ENCODE peak calls at places on chromosomes 3 and 15, in four cellular contexts. J is dorsolateral prefrontal cortex, T is HCT116, F is adrenal gland. M is an unnamed sample.

GRCh38 chr15:93152951-93153350 is 63.9 kb upstream of the RGMA start:
- DNase-seq in J (peak; percentile 46), T (no peak), F (peak; percentile 56), M (peak; percentile 86)

GRCh38 chr15:25182736-25183445 is 228.1 kb downstream of the SNRPN start:
- DNase-seq in J (no peak), T (no peak), F (peak; percentile 9), M (peak; percentile 50)

GRCh38 chr3:175932586-175932985 is 1073.5 kb downstream of the NAALADL2 start:
- DNase-seq in J (no peak), T (no peak), F (no peak), M (no peak)

GRCh38 chr15:31307270-31308184 is 19.1 kb upstream of the KLF13 start:
- DNase-seq in J (no peak), T (no peak), F (no peak), M (no peak)

GRCh38 chr3:109268181-109268580 is 48.1 kb downstream of the DPPA2 start:
- DNase-seq in J (no peak), T (peak; percentile 13), F (no peak), M (no peak)

GRCh38 chr3:27726240-27726639 is 4.1 kb upstream of the EOMES start:
- DNase-seq in J (no peak), T (no peak), F (no peak), M (no peak)

GRCh38 chr3:56193531-56193930 is 274.7 kb downstream of the ERC2 start:
- DNase-seq in J (no peak), T (no peak), F (no peak), M (no peak)

GRCh38 chr15:79474252-79474651 is 42.1 kb downstream of the MINAR1 start:
- DNase-seq in J (no peak), T (no peak), F (no peak), M (no peak)

GRCh38 chr3:186217820-186218164 is 108.9 kb upstream of the ETV5 start:
- DNase-seq in J (no peak), T (no peak), F (peak; percentile 72), M (no peak)

GRCh38 chr3:192845196-192845855 is 72.3 kb downstream of the MB21D2 start:
- DNase-seq in J (no peak), T (no peak), F (no peak), M (no peak)

GRCh38 chr3:195250473-195251251 is 20.3 kb downstream of the XXYLT1 start:
- DNase-seq in J (peak; percentile 11), T (no peak), F (no peak), M (peak; percentile 62)

GRCh38 chr15:45276851-45277250 is 24.8 kb downstream of the SLC28A2 start:
- DNase-seq in J (no peak), T (no peak), F (no peak), M (no peak)

GRCh38 chr15:39756806-39757522 is 25.7 kb downstream of the FSIP1 start:
- DNase-seq in J (no peak), T (peak; percentile 47), F (no peak), M (no peak)

GRCh38 chr3:128388932-128389331 is 77.8 kb downstream of the DNAJB8 start:
- DNase-seq in J (no peak), T (no peak), F (no peak), M (no peak)
- H3K27ac ChIP-seq in J (no peak overlapping the region), T (no peak overlapping the region), F (no peak overlapping the region), M (no peak overlapping the region)

GRCh38 chr15:64904189-64904588 is 7.5 kb upstream of the ANKDD1A start:
- DNase-seq in J (no peak), T (no peak), F (no peak), M (no peak)
- H3K4me3 ChIP-seq in J (no peak overlapping the region), T (no peak overlapping the region), F (no peak overlapping the region), M (no peak overlapping the region)

DNA sequence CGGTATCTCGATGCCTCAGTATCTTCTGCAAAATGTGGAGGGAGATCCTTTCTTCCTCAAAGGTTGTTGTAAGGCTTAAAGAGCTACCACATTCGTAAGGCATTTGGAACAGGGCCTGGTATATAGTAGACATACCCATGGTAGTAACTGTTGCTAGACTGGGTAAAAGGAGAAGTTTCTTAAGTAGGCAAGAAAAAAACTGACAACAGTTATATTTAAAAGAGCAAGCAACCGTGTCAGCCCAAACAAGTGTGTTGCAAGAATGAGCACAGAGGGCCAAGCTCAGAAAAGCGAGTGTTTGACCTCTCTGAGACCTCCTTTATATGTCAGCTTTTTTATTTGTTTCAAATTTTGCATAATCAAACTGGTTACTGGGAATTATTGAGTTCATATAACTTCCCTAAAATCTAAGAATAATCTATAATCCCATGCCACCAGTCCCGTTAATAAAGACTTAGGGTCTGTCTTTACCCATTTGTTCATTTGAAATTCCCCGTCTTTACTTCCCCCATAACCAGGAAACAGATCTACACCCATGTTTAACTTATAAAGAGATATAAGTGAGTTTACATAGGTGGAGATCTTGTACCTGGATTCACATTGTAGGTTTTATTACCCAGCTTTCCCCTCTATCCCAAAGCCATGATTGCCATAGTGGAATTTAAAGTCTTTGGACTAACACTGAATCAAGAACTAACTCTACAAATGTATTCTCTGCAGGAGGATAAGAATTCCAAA is 7.3 kb downstream of the B3GNT5 start:
- DNase-seq in J (no peak), T (no peak), F (peak; percentile 18), M (no peak)
- H3K27ac ChIP-seq in J (no peak overlapping the region), T (no peak overlapping the region), F (no peak overlapping the region), M (peak overlapping the region; percentile 12)

GRCh38 chr3:183555541-183556081 is at the start of gene KLHL6:
- DNase-seq in J (peak; percentile 19), T (no peak), F (peak; percentile 39), M (no peak)
- H3K4me3 ChIP-seq in J (no peak within 1 kb of the TSS), T (no peak within 1 kb of the TSS), F (no peak within 1 kb of the TSS), M (peak within 1 kb of the TSS; percentile 47)

GRCh38 chr15:64701051-64701450 is 74.3 kb downstream of the RBPMS2 start:
- DNase-seq in J (no peak), T (no peak), F (no peak), M (no peak)

GRCh38 chr15:64695571-64695992 is 79.8 kb downstream of the RBPMS2 start:
- DNase-seq in J (no peak), T (no peak), F (peak; percentile 53), M (no peak)

GRCh38 chr15:64694816-64695215 is 80.6 kb downstream of the RBPMS2 start:
- DNase-seq in J (no peak), T (no peak), F (no peak), M (no peak)

GRCh38 chr15:64699767-64700388 is 75.5 kb downstream of the RBPMS2 start:
- DNase-seq in J (no peak), T (no peak), F (no peak), M (peak; percentile 66)

GRCh38 chr15:64697911-64698369 is 77.4 kb downstream of the RBPMS2 start:
- DNase-seq in J (no peak), T (no peak), F (no peak), M (no peak)
- H3K27ac ChIP-seq in J (peak overlapping the region; percentile 95), T (no peak overlapping the region), F (no peak overlapping the region), M (peak overlapping the region; percentile 87)

DNA sequence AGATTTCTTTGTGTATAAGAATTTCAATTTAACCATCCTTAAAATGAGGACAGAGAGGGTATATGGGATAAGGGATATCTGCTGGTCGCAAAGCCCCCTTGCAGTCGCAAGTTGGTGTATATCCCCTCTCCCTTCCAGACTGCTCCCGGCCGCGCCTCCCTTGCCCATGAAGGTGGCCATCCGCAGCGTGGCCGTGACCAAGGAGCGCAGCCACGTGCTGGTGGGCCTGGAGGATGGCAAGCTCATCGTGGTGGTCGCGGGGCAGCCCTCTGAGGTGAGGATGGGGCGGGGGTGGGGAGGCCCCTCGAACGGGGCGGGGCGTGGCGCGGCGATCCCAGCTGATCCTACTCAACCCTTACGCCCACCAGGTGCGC is 29.4 kb downstream of the NBEAL2 start:
- DNase-seq in J (no peak), T (no peak), F (no peak), M (no peak)
- H3K4me3 ChIP-seq in J (peak overlapping the region; percentile 65), T (no peak overlapping the region), F (no peak overlapping the region), M (peak overlapping the region; percentile 75)

GRCh38 chr3:15086263-15086662 is 12.7 kb downstream of the RBSN start:
- DNase-seq in J (no peak), T (no peak), F (no peak), M (no peak)
- H3K27ac ChIP-seq in J (no peak overlapping the region), T (no peak overlapping the region), F (no peak overlapping the region), M (no peak overlapping the region)

DNA sequence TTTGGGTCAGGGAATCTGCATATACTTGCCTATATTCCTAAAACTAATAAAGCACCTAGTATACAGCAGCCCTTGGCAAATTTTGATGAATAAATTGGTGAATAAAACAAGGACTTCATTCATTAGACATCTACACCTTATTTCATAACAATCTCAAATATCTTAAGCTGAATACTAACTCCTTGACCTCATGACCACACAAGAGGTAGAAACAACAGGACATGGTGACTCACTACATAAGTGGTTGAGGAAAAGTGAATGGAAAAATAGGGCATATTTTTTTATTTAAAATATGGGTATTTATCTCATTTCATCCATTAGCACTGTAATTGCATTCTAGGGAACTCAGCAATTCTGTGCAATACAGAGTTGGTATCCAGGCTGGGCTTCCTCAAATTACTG is 7.8 kb upstream of the STAC start:
- DNase-seq in J (no peak), T (no peak), F (no peak), M (no peak)
- H3K4me3 ChIP-seq in J (no peak overlapping the region), T (no peak overlapping the region), F (no peak overlapping the region), M (no peak overlapping the region)